ENCODE peak calls at places on chromosomes 13 and 19, in six cellular contexts. Y is GF-D8; W is colonic mucosa; D is naive thymus-derived CD8-positive, alpha-beta T cell; L is CD4-positive, CD25-positive, alpha-beta regulatory T cell; Q is lower leg skin. U is an unnamed sample.
A peak's percentile ranks its signal among the peaks of the same experiment; 100 is the strongest.

GRCh38 chr13:56886398-56886797 is 254.3 kb upstream of the PRR20A start:
- DNase-seq in Y (no peak), W (no peak), Q (no peak), L (no peak), D (no peak), U (no peak)

GRCh38 chr13:114228176-114228575 is 6.5 kb upstream of the CDC16 start:
- DNase-seq in D (no peak), L (no peak), Q (no peak), W (no peak), Y (no peak), U (no peak)

GRCh38 chr13:42215578-42216421 is 56.2 kb upstream of the AKAP11 start:
- DNase-seq in Q (no peak), W (peak; percentile 21), D (peak; percentile 22), Y (peak; percentile 11), L (peak; percentile 15), U (no peak)

GRCh38 chr13:47859129-47859528 is 141.9 kb downstream of the SUCLA2 start:
- DNase-seq in Q (no peak), L (no peak), D (no peak), W (no peak), Y (no peak), U (no peak)

GRCh38 chr19:12800873-12801465 is 631 bp downstream of the PRDX2 start:
- DNase-seq in Y (no peak), W (peak; percentile 44), D (no peak), L (no peak), Q (peak; percentile 87), U (no peak)

GRCh38 chr13:24851546-24851945 is 87.6 kb downstream of the RNF17 start:
- DNase-seq in L (no peak), Y (no peak), W (no peak), D (no peak), Q (no peak), U (no peak)

GRCh38 chr13:110620596-110620995 is 5.3 kb downstream of the NAXD start:
- DNase-seq in D (no peak), L (no peak), Y (no peak), Q (no peak), W (no peak), U (no peak)

GRCh38 chr19:1467512-1468273 is 11.3 kb downstream of the C19orf25 start:
- DNase-seq in W (no peak), Q (no peak), L (no peak), Y (no peak), D (no peak), U (no peak)

GRCh38 chr13:39012608-39013007 is 22.0 kb upstream of the STOML3 start:
- DNase-seq in L (no peak), Y (no peak), W (no peak), D (no peak), Q (no peak), U (no peak)

GRCh38 chr13:51034906-51035305 is 76.2 kb downstream of the C13orf42 start:
- DNase-seq in W (peak; percentile 3), D (no peak), Q (no peak), Y (no peak), L (no peak), U (no peak)

U was measured in immature natural killer cell.